ENCODE peak calls at places on chromosome 11, in six cellular contexts. K is MM.1S, B is psoas muscle, O is HCT116, J is sigmoid colon, M is choroid plexus epithelial cell. I is an unnamed sample.

GRCh38 chr11:133787379-133788103 is 57.8 kb downstream of the SPATA19 start:
- DNase-seq in K (no peak), B (peak), O (no peak), J (no peak), M (no peak), I (no peak)

GRCh38 chr11:2302280-2302843 is 549 bp downstream of the TSPAN32 start:
- DNase-seq in K (no peak), B (no peak), O (no peak), J (no peak), M (no peak), I (no peak)

GRCh38 chr11:18632841-18633240 is 1.3 kb downstream of the SPTY2D1 start:
- DNase-seq in K (no peak), B (no peak), O (no peak), J (no peak), M (no peak), I (no peak)

GRCh38 chr11:83815736-83816135 is 529.6 kb upstream of the CCDC90B start:
- DNase-seq in K (no peak), B (no peak), O (no peak), J (no peak), M (no peak), I (no peak)

GRCh38 chr11:17738350-17739207 is 4.0 kb downstream of the KCNC1 start:
- DNase-seq in K (no peak), B (no peak), O (no peak), J (peak), M (no peak), I (no peak)

GRCh38 chr11:9254416-9254815 is 10.7 kb downstream of the DENND5A start:
- DNase-seq in K (no peak), B (no peak), O (no peak), J (no peak), M (no peak), I (no peak)

GRCh38 chr11:66810576-66811185 is 32.6 kb upstream of the RCE1 start:
- DNase-seq in K (no peak), B (no peak), O (no peak), J (no peak), M (no peak), I (no peak)

GRCh38 chr11:57920971-57921370 is 102.7 kb upstream of the OR9Q1 start:
- DNase-seq in K (no peak), B (no peak), O (no peak), J (no peak), M (no peak), I (no peak)

GRCh38 chr11:86955674-86956522 is 703 bp upstream of the FZD4 start:
- DNase-seq in K (peak), B (peak), O (peak), J (peak), M (peak), I (peak)

GRCh38 chr11:61106296-61106695 is 4.0 kb downstream of the CD5 start:
- DNase-seq in K (no peak), B (no peak), O (no peak), J (no peak), M (no peak), I (no peak)

GRCh38 chr11:2562181-2562581 is 117.4 kb downstream of the KCNQ1 start:
- DNase-seq in K (no peak), B (peak), O (no peak), J (peak), M (no peak), I (no peak)

GRCh38 chr11:86688398-86689179 is 16.2 kb upstream of the ME3 start:
- DNase-seq in K (no peak), B (no peak), O (no peak), J (no peak), M (peak), I (peak)

GRCh38 chr11:48154162-48154561 is 62.4 kb upstream of the OR4B1 start:
- DNase-seq in K (no peak), B (no peak), O (no peak), J (no peak), M (peak), I (peak)

GRCh38 chr11:10351768-10352641 is 47.1 kb downstream of the ADM start:
- DNase-seq in K (no peak), B (peak), O (no peak), J (peak), M (peak), I (peak)

DNA sequence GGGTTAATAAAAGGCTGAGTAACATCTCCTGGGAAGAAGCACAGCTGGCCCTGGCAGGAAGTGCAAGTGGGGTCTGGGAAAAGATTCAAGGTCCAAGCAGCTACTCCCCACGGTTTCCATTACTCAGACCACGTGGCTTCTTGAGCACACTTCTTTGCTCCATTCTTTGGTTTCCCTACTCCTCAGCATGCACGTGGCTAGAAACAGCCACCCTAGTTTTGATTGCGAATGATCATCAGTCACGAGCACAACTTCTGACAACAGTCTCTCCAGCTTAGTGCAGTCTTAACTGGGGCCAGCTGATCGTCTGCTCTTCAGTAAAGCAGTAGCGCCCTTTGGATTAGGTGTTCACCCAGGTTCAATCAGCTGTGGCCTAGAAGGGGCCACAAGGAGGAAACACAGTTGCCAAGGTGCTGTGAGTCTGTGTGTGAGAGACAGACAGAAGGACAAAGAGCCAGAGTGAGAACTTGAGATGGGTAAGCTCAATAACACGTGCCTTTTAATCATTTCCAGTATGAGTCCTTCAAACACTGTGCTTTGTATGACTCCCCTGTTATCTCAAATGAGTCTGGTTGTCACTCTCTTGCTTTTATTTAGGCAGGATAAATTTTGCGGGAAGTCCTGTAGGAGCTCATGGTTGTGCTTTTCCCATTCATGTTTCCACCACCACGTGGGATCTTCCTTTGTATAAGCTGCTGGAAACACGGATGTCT is 956 bp upstream of the PARVA start:
- DNase-seq in K (no peak), B (peak), O (no peak), J (peak), M (peak), I (peak)
- H3K4me3 ChIP-seq in K (no peak), B (no peak), O (no peak), J (no peak), M (no peak), I (no peak)

DNA sequence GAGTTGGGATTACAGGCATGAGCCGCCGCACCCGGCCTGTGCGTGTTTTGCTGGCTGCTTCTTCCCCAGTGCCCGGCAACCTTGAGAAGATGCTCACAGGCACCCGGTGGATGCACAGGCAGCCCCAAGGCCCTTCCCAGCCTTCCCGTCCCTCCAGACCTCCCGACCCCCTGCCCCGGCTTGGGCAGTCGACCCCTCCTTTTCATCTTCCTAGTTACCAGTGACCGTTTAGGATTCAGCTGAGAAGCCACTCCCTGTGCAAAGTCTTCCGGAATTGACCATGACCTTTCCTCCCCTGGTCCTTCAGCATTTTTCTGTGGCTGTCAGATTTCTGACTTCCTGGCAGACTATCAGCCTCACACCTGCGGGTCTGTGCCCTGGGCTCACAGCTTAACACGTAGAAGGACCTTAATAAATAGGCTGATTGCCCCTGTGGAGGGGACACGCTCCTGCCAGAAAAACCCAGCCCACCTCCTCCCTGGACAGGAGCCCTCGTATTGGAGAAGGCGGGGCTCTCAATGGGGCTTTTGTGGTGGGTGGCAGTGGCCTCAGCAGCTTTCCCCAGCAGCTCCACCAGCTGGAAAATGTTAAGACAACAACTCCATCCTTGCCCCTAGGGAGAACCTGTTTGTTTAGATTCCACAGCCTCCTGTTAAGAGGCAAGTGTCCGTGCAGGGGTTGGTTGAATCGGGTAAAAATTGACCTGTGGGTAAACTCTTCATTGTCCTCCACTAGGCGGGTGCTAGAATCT is 10.4 kb upstream of the ANO1 start:
- DNase-seq in K (no peak), B (no peak), O (peak), J (peak), M (no peak), I (no peak)
- TF ChIP-seq CTCF in K (no peak), B (no peak), O (peak), J (no peak), M (no peak), I (no peak)

DNA sequence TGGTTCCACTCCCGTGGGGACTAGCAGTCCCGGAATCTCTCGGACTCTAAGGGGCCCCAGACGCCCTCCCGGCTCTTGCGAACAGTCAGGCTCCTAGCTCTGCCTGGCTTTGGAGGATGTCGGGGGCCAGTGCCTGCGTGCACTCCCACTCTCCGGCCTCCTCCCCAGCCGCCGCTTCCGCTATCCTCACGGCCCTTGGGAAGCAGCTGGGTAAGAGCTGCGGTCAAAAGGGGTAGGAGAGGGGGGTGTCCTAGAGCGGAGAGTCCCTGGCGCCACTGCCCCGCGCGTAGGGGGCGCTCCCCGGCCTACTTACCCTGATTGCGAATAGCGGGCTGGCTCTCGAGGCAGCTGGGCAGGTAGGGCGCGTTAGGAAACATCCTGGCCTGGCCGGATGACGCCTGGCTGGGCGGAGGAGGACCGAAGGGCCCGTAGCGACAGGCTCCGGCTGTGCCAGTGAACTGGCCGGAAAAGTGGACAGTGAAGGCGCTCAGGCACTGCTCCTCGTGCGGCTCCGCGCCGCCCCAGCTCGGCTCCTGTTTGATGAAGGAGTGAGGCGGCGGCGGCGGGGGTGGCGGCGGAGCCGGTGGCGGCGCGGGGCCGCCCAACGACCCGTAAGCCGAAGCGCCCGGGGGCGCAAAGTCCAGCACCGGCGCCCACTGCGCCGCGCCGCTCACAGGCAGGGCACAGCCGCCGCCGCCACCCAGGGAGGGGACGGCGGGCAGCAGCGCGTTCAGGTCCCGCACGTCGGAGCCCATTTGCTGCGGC is 770 bp downstream of the WT1 start:
- DNase-seq in K (no peak), B (no peak), O (no peak), J (no peak), M (no peak), I (peak)
- H3K4me3 ChIP-seq in K (no peak), B (peak), O (no peak), J (peak), M (no peak), I (peak)

GRCh38 chr11:36014499-36014898 is 70.6 kb downstream of the LDLRAD3 start:
- DNase-seq in K (no peak), B (no peak), O (no peak), J (no peak), M (no peak), I (no peak)
- TF ChIP-seq CTCF in K (no peak), B (no peak), O (no peak), J (no peak), M (no peak), I (no peak)

DNA sequence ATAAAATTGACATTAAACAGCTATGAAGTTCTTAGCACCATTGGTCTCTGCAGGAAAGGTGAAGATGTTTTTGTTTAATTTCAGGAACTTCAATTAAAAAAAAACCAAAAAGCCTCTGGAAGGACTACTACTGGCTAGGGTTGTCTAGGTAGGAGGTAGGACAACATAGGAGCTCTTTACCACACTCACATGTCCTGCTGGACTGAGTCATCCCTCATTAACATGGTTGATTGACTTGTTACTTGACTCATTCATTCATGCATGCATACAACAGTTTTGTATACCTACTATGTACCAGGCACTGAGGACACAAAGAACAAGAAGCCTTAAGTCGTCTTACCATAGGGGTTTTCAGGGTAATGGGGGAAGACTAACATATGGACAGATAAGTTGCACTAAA is 216.9 kb upstream of the ARHGAP20 start:
- DNase-seq in K (no peak), B (no peak), O (no peak), J (no peak), M (no peak), I (no peak)
- H3K4me3 ChIP-seq in K (no peak), B (no peak), O (no peak), J (no peak), M (no peak), I (no peak)

GRCh38 chr11:126874831-126875230 is 125.7 kb downstream of the KIRREL3 start:
- DNase-seq in K (no peak), B (no peak), O (no peak), J (no peak), M (no peak), I (no peak)

GRCh38 chr11:126880872-126881271 is 119.7 kb downstream of the KIRREL3 start:
- DNase-seq in K (no peak), B (no peak), O (no peak), J (no peak), M (no peak), I (no peak)

GRCh38 chr11:126879516-126879915 is 121.1 kb downstream of the KIRREL3 start:
- DNase-seq in K (no peak), B (no peak), O (no peak), J (no peak), M (no peak), I (peak)

GRCh38 chr11:126874276-126874675 is 126.3 kb downstream of the KIRREL3 start:
- DNase-seq in K (no peak), B (no peak), O (no peak), J (no peak), M (no peak), I (no peak)

GRCh38 chr11:126878892-126879291 is 121.7 kb downstream of the KIRREL3 start:
- DNase-seq in K (no peak), B (no peak), O (no peak), J (no peak), M (no peak), I (no peak)
- TF ChIP-seq CTCF in K (no peak), B (no peak), O (no peak), J (no peak), M (no peak), I (no peak)

I was measured in fibroblast of the aortic adventitia.